ENCODE peak calls at places on chromosomes 16 and 17, in ten cellular contexts. S is cardiac muscle cell; M is right atrium auricular region; H is uterus; E is naive thymus-derived CD4-positive, alpha-beta T cell; Z is thyroid gland; A is aorta; Q is osteoblast; C is thoracic aorta; P is left ventricle myocardium inferior. F is an unnamed sample. For H3K36me3 and H3K27me3, the result is how much of the 10 kb centered on the place peaks cover.

GRCh38 chr17:63436523-63437110 is 9.5 kb downstream of the CYB561 start:
- DNase-seq in C (no peak), Q (peak), M (no peak), E (no peak), H (no peak), A (peak), Z (no peak), P (no peak), S (no peak), F (peak)

GRCh38 chr17:67385122-67385988 is 8.3 kb downstream of the PITPNC1 start:
- DNase-seq in E (no peak), A (no peak), S (no peak), P (no peak), Q (no peak), H (no peak), M (no peak), C (no peak), Z (no peak), F (peak)

GRCh38 chr17:385195-385835 is 32.7 kb upstream of the RPH3AL start:
- DNase-seq in H (peak), Z (peak), Q (peak), A (peak), S (peak), C (no peak), M (no peak), P (peak), E (no peak), F (peak)

GRCh38 chr17:16040710-16041251 is 41.2 kb downstream of the TTC19 start:
- DNase-seq in M (no peak), C (no peak), E (no peak), S (no peak), H (peak), P (no peak), Q (peak), A (no peak), Z (no peak), F (no peak)

GRCh38 chr17:58324409-58325288 is 3.9 kb downstream of the TSPOAP1 start:
- DNase-seq in E (no peak), H (no peak), P (no peak), S (peak), Z (peak), Q (peak), C (no peak), A (peak), M (no peak), F (peak)

GRCh38 chr17:83155128-83156081 is 76.0 kb downstream of the METRNL start:
- DNase-seq in P (no peak), M (peak), H (peak), S (no peak), C (no peak), E (no peak), A (peak), Q (peak), Z (no peak), F (no peak)

GRCh38 chr16:7209598-7209997 is 123.0 kb upstream of the RBFOX1 start:
- DNase-seq in P (no peak), Q (no peak), E (no peak), A (no peak), H (no peak), M (no peak), S (no peak), Z (peak), C (no peak), F (no peak)

GRCh38 chr16:57297856-57298255 is 13.4 kb upstream of the PLLP start:
- DNase-seq in P (no peak), C (no peak), S (no peak), H (no peak), Q (peak), Z (no peak), M (no peak), A (peak), E (peak), F (no peak)

GRCh38 chr16:27228621-27229501 is 25.5 kb downstream of the KDM8 start:
- DNase-seq in S (peak), A (peak), M (no peak), C (no peak), H (no peak), P (peak), E (no peak), Q (peak), Z (no peak), F (peak)

GRCh38 chr17:37576281-37576680 is 32.9 kb downstream of the SYNRG start:
- DNase-seq in A (no peak), M (no peak), H (no peak), Z (no peak), S (no peak), E (no peak), Q (no peak), C (no peak), P (no peak), F (no peak)

GRCh38 chr16:80996688-80997138 is 10.0 kb downstream of the CMC2 start:
- DNase-seq in S (no peak), C (no peak), Z (no peak), E (no peak), M (no peak), H (no peak), A (no peak), P (no peak), Q (no peak), F (no peak)

GRCh38 chr16:4293822-4294457 is 21.1 kb upstream of the TFAP4 start:
- DNase-seq in P (peak), C (no peak), M (peak), E (no peak), Z (peak), S (peak), H (peak), A (peak), Q (peak), F (peak)

GRCh38 chr16:64543401-64543800 is 578.5 kb downstream of the CDH11 start:
- DNase-seq in P (no peak), S (no peak), C (no peak), E (no peak), Q (no peak), M (no peak), H (no peak), Z (no peak), A (no peak), F (no peak)

GRCh38 chr17:76076100-76076764 is 1.7 kb downstream of the GALR2 start:
- DNase-seq in A (no peak), M (no peak), C (no peak), E (no peak), H (no peak), P (no peak), Z (no peak), S (no peak), Q (peak), F (peak)

GRCh38 chr17:40485851-40486512 is 15.4 kb downstream of the TNS4 start:
- DNase-seq in S (no peak), Q (peak), Z (no peak), M (peak), P (no peak), E (peak), A (no peak), C (no peak), H (peak), F (no peak)

GRCh38 chr16:83095926-83096692 is 469.3 kb downstream of the CDH13 start:
- DNase-seq in A (no peak), M (no peak), Q (no peak), C (no peak), H (no peak), E (no peak), P (no peak), Z (no peak), S (no peak), F (no peak)

GRCh38 chr16:30533146-30533522 is 1.5 kb downstream of the ZNF747 start:
- DNase-seq in H (no peak), P (no peak), A (no peak), E (no peak), C (no peak), Q (peak), S (no peak), M (no peak), Z (no peak), F (no peak)

GRCh38 chr16:80105160-80105559 is 435.6 kb upstream of the DYNLRB2 start:
- DNase-seq in M (no peak), Z (peak), E (no peak), H (no peak), P (no peak), Q (no peak), S (no peak), C (no peak), A (no peak), F (no peak)

GRCh38 chr17:41521574-41522261 is 3.0 kb upstream of the KRT15 start:
- DNase-seq in M (no peak), Q (peak), C (no peak), A (no peak), Z (peak), H (no peak), P (no peak), S (no peak), E (no peak), F (peak)

GRCh38 chr17:69773081-69773480 is 301.9 kb upstream of the KCNJ16 start:
- DNase-seq in Z (no peak), P (no peak), Q (no peak), M (no peak), H (no peak), A (no peak), S (no peak), C (no peak), E (no peak), F (no peak)

DNA sequence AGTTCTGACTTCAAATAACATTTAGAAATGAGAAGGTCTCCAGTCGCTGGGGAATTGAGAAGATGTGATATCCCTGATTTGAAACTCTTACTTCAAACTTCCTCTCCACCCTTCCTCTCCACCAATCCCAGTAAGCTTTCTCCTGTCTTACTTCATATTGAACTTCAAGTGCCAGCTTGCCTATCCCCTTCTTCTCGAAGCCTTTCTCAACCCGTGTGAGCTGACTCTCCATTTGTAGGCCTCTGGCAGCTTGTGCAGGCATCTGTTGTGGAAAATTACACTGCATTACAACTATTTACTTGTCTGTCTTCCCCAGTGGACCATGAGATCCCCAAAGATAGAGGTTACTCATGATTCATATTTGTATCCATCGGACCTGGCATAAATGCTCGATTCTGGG is 280.8 kb upstream of the CDH5 start:
- DNase-seq in P (no peak), H (no peak), E (no peak), C (no peak), A (no peak), Q (no peak), S (no peak), M (no peak), Z (no peak), F (no peak)
- H3K4me3 ChIP-seq in P (no peak), H (no peak), E (no peak), C (no peak), A (no peak), Q (no peak), S (no peak), M (no peak), Z (no peak), F (no peak)

GRCh38 chr16:89269805-89270665 is 52.5 kb downstream of the ZNF778 start:
- DNase-seq in Q (no peak), M (no peak), P (no peak), C (no peak), A (peak), H (no peak), S (no peak), Z (no peak), E (no peak), F (peak)
- H3K36me3 ChIP-seq in Q (half or more), M (half or more), P (half or more), C (under half), A (under half), H (under half), S (under half), Z (under half), E (under half), F (under half)

DNA sequence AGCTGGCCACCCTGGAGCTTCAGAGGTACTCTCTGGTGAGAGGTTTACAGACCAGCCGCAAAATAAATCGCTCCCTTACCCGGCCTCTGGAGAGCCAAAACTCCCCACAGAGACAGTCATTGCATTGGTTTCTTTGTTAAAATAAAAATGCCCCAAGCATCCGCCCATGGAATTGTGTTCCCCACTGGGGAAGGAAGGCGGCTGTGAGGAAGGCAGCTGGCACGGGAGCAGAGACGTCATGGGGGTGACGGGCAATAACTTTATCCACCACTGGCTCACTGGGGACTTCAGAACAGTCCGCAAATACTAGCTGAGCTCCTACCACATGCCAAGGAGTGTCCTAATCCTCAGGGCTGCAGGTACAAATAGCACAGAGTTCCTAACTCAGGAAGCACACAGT is 266.1 kb upstream of the FOXF1 start:
- DNase-seq in P (no peak), Q (no peak), C (no peak), Z (no peak), M (peak), E (no peak), H (no peak), S (no peak), A (no peak), F (no peak)
- H3K27me3 ChIP-seq in P (half or more), Q (under half), C (under half), Z (under half), M (under half), E (under half), H (under half), S (under half), A (under half), F (under half)

GRCh38 chr16:10504404-10504885 is 76.0 kb downstream of the EMP2 start:
- DNase-seq in E (no peak), P (no peak), H (no peak), Z (no peak), C (no peak), S (no peak), A (no peak), Q (no peak), M (no peak), F (no peak)

GRCh38 chr16:10514369-10515055 is 65.9 kb downstream of the EMP2 start:
- DNase-seq in Q (peak), H (peak), M (no peak), C (no peak), E (peak), P (no peak), A (no peak), Z (peak), S (peak), F (peak)

GRCh38 chr16:10511829-10512228 is 68.6 kb downstream of the EMP2 start:
- DNase-seq in C (no peak), Q (no peak), P (no peak), Z (no peak), M (no peak), S (no peak), H (no peak), A (no peak), E (no peak), F (no peak)

GRCh38 chr16:10509534-10510025 is 70.8 kb downstream of the EMP2 start:
- DNase-seq in E (peak), Z (peak), C (no peak), P (no peak), M (no peak), Q (peak), S (peak), A (no peak), H (peak), F (peak)

DNA sequence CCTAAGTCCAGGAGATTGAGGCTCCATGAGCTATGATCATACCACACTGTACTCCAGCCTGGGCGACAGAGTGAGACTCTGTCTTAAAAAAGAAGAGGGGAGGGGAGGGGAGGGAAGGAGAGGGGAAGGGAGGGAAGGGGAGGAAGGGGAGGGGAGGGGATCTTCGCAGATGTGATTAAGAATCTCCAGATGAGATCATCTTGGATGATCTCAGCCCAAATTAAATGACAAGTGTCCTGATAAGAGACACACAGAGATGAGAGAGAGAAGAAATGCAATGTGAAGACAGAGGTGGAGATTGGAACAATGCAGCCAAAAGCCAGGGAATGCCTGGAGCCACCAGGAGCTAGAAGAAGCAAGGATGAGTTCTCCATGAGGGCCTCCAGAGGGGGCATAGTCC is 70.1 kb downstream of the EMP2 start:
- DNase-seq in P (no peak), Q (no peak), E (no peak), H (no peak), A (no peak), M (no peak), S (no peak), Z (no peak), C (no peak), F (no peak)
- H3K4me3 ChIP-seq in P (no peak), Q (no peak), E (no peak), H (no peak), A (no peak), M (no peak), S (no peak), Z (no peak), C (no peak), F (no peak)

GRCh38 chr16:89911375-89911774 is 7.3 kb upstream of the MC1R start:
- DNase-seq in Z (no peak), P (no peak), C (no peak), Q (peak), E (no peak), M (no peak), A (no peak), H (no peak), S (no peak), F (no peak)

GRCh38 chr16:89910717-89911354 is 7.8 kb upstream of the MC1R start:
- DNase-seq in C (no peak), M (no peak), P (no peak), Z (no peak), H (no peak), E (no peak), Q (peak), S (no peak), A (no peak), F (peak)

GRCh38 chr16:89913408-89914387 is 5.0 kb upstream of the MC1R start:
- DNase-seq in P (no peak), Q (peak), M (no peak), C (no peak), E (no peak), Z (no peak), A (no peak), H (no peak), S (no peak), F (no peak)

GRCh38 chr16:89912627-89913026 is 6.0 kb upstream of the MC1R start:
- DNase-seq in P (no peak), E (no peak), H (no peak), Z (no peak), M (no peak), S (no peak), A (no peak), Q (peak), C (no peak), F (no peak)

DNA sequence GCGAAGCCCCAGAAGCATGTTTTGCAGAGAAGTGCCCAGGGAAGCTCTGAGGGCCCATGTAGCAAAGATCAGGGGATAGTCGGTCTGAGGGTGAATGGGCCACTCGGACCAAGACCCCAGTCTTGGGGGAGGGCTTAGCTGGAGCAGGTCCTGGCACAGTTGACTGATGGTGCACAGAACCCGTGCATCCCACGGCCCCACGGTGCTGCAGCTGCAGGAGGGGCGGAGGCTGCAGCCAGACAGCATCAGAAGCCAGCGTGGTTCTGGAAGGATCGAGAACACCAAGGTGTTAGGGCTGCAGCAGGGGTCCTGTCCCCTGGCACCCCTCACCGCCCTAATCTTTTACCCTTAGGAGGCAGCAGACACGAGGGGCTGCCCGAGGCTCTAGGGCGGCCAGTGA is 6.5 kb upstream of the MC1R start:
- DNase-seq in M (no peak), C (no peak), Z (no peak), S (no peak), Q (peak), E (no peak), P (no peak), H (no peak), A (no peak), F (no peak)
- H3K36me3 ChIP-seq in M (under half), C (under half), Z (under half), S (under half), Q (under half), E (under half), P (under half), H (under half), A (under half), F (under half)

GRCh38 chr16:87608400-87608985 is 6.2 kb downstream of the JPH3 start:
- DNase-seq in P (peak), S (peak), Z (peak), H (no peak), A (peak), E (peak), Q (peak), C (no peak), M (no peak), F (peak)

GRCh38 chr16:87607871-87608270 is 5.6 kb downstream of the JPH3 start:
- DNase-seq in C (no peak), M (no peak), Q (peak), E (no peak), S (no peak), P (no peak), H (no peak), Z (no peak), A (no peak), F (no peak)

GRCh38 chr16:87611456-87611855 is 9.1 kb downstream of the JPH3 start:
- DNase-seq in H (no peak), C (no peak), P (no peak), Q (peak), Z (no peak), M (no peak), S (no peak), A (no peak), E (no peak), F (no peak)

GRCh38 chr16:87607223-87607622 is 4.9 kb downstream of the JPH3 start:
- DNase-seq in Q (peak), P (no peak), S (no peak), A (no peak), Z (no peak), E (no peak), C (no peak), M (no peak), H (no peak), F (no peak)

GRCh38 chr16:87610026-87610425 is 7.7 kb downstream of the JPH3 start:
- DNase-seq in H (no peak), P (no peak), C (no peak), S (no peak), E (no peak), Z (no peak), M (no peak), A (no peak), Q (no peak), F (no peak)
- H3K27me3 ChIP-seq in H (under half), P (half or more), C (under half), S (under half), E (under half), Z (under half), M (under half), A (under half), Q (under half), F (under half)

F was measured in H7.